ENCODE peak calls at places on chromosome 10, in ten cellular contexts. O, D, J, T, X, B, U, Q, L and R are unnamed samples. For H3K4me1, the result is how much of the 10 kb centered on the place peaks cover.

GRCh38 chr10:80429521-80429966 is 21.2 kb downstream of the PRXL2A start:
- ATAC-seq in U (no peak), Q (peak), L (peak), D (peak), B (peak), X (peak), O (peak), J (peak), T (no peak), R (peak)

GRCh38 chr10:113151178-113151577 is 201.1 kb downstream of the TCF7L2 start:
- ATAC-seq in B (no peak), U (no peak), O (no peak), L (no peak), X (peak), D (peak), Q (no peak), J (no peak), T (no peak), R (peak)

GRCh38 chr10:122033224-122033926 is 44.4 kb downstream of the TACC2 start:
- ATAC-seq in O (no peak), B (no peak), X (peak), L (no peak), U (peak), J (no peak), D (peak), T (peak), Q (peak), R (no peak)

GRCh38 chr10:77410523-77410922 is 227.1 kb downstream of the KCNMA1 start:
- ATAC-seq in O (no peak), T (no peak), D (peak), B (no peak), Q (no peak), J (no peak), L (no peak), X (no peak), U (no peak), R (no peak)

GRCh38 chr10:60430017-60430416 is 40.3 kb upstream of the ANK3 start:
- ATAC-seq in O (no peak), J (peak), D (peak), L (no peak), X (no peak), Q (no peak), T (no peak), B (peak), U (peak), R (no peak)

GRCh38 chr10:59674211-59674836 is 35.3 kb downstream of the SLC16A9 start:
- ATAC-seq in B (peak), Q (peak), O (no peak), T (no peak), U (peak), X (no peak), L (no peak), J (peak), D (no peak), R (no peak)

GRCh38 chr10:71975087-71975890 is 11.1 kb downstream of the CHST3 start:
- ATAC-seq in T (peak), B (no peak), J (peak), L (peak), O (peak), Q (peak), D (peak), U (peak), X (peak), R (peak)

GRCh38 chr10:33085313-33085833 is 127.3 kb upstream of the ITGB1 start:
- ATAC-seq in Q (no peak), B (no peak), J (no peak), L (no peak), T (no peak), D (peak), O (no peak), U (no peak), X (no peak), R (no peak)

GRCh38 chr10:99667108-99667751 is 7.9 kb downstream of the ENTPD7 start:
- ATAC-seq in T (no peak), D (no peak), O (peak), X (no peak), L (peak), B (peak), J (peak), Q (no peak), U (peak), R (no peak)

GRCh38 chr10:96700477-96701099 is 19.7 kb downstream of the PIK3AP1 start:
- ATAC-seq in T (no peak), L (no peak), B (no peak), Q (no peak), U (no peak), X (peak), J (no peak), O (peak), D (peak), R (no peak)

GRCh38 chr10:89695307-89695706 is 6.1 kb upstream of the KIF20B start:
- ATAC-seq in B (no peak), O (no peak), J (no peak), D (no peak), U (no peak), X (no peak), Q (no peak), L (no peak), T (no peak), R (no peak)

GRCh38 chr10:20013991-20014750 is 197.9 kb downstream of the PLXDC2 start:
- ATAC-seq in U (no peak), J (no peak), X (no peak), O (no peak), B (no peak), T (no peak), D (no peak), L (no peak), Q (no peak), R (no peak)

GRCh38 chr10:60944910-60945297 is 919 bp upstream of the RHOBTB1 start:
- ATAC-seq in Q (peak), T (peak), X (no peak), U (peak), O (peak), J (no peak), D (no peak), B (no peak), L (no peak), R (no peak)

GRCh38 chr10:97332586-97333350 is 1.8 kb downstream of the FRAT2 start:
- ATAC-seq in O (peak), X (peak), D (peak), Q (peak), L (no peak), J (peak), B (peak), U (peak), T (peak), R (no peak)

GRCh38 chr10:86918022-86918471 is 39.4 kb downstream of the MMRN2 start:
- ATAC-seq in L (no peak), D (no peak), T (peak), X (no peak), B (peak), O (no peak), U (no peak), Q (peak), J (no peak), R (peak)

GRCh38 chr10:107847620-107848019 is 683.1 kb upstream of the SORCS1 start:
- ATAC-seq in U (no peak), J (no peak), L (no peak), B (no peak), O (no peak), D (no peak), X (no peak), Q (no peak), T (no peak), R (no peak)

GRCh38 chr10:71268751-71269150 is 50.3 kb upstream of the SLC29A3 start:
- ATAC-seq in L (no peak), J (no peak), Q (peak), T (peak), O (no peak), B (no peak), D (peak), U (no peak), X (no peak), R (no peak)

GRCh38 chr10:24894728-24895127 is 57.7 kb downstream of the PRTFDC1 start:
- ATAC-seq in Q (no peak), U (no peak), T (no peak), O (no peak), J (no peak), D (no peak), B (no peak), L (no peak), X (no peak), R (no peak)

GRCh38 chr10:113329121-113329596 is 223.7 kb upstream of the HABP2 start:
- ATAC-seq in B (no peak), J (no peak), T (no peak), O (no peak), D (no peak), X (no peak), U (no peak), L (peak), Q (no peak), R (peak)

GRCh38 chr10:127195041-127195506 is 1.3 kb downstream of the INSYN2A start:
- ATAC-seq in J (peak), L (peak), B (peak), X (peak), U (peak), D (no peak), T (no peak), Q (no peak), O (peak), R (no peak)

GRCh38 chr10:287029-287428 is 151.8 kb downstream of the ZMYND11 start:
- ATAC-seq in U (no peak), Q (no peak), L (no peak), X (no peak), T (no peak), B (no peak), D (no peak), O (no peak), J (no peak), R (no peak)

GRCh38 chr10:80506189-80506575 is 31.5 kb upstream of the SH2D4B start:
- ATAC-seq in U (no peak), T (no peak), D (no peak), X (peak), L (peak), J (peak), Q (no peak), B (peak), O (no peak), R (no peak)

GRCh38 chr10:3465406-3465891 is 292.9 kb upstream of the PITRM1 start:
- ATAC-seq in D (no peak), Q (no peak), B (no peak), U (peak), L (no peak), X (no peak), J (no peak), O (no peak), T (no peak), R (no peak)

GRCh38 chr10:102246261-102246660 is 929 bp downstream of the GBF1 start:
- ATAC-seq in Q (no peak), D (no peak), O (no peak), X (no peak), L (no peak), U (no peak), J (no peak), B (no peak), T (no peak), R (no peak)

GRCh38 chr10:47287365-47287802 is 12.6 kb upstream of the GDF10 start:
- ATAC-seq in U (no peak), L (no peak), O (peak), X (no peak), B (peak), Q (peak), D (peak), T (no peak), J (peak), R (no peak)

GRCh38 chr10:5574642-5575131 is 49.9 kb downstream of the CALML3 start:
- ATAC-seq in U (no peak), D (peak), B (no peak), L (peak), T (peak), X (no peak), Q (peak), J (no peak), O (peak), R (peak)

GRCh38 chr10:34699904-34700303 is 115.2 kb downstream of the PARD3 start:
- ATAC-seq in B (no peak), L (no peak), U (no peak), T (no peak), D (no peak), O (no peak), X (no peak), J (no peak), Q (no peak), R (no peak)

GRCh38 chr10:71970331-71970730 is 6.1 kb downstream of the CHST3 start:
- ATAC-seq in L (peak), J (peak), U (peak), Q (no peak), O (peak), B (no peak), X (peak), T (peak), D (no peak), R (peak)

GRCh38 chr10:101778781-101779543 is 3.0 kb upstream of the FGF8 start:
- ATAC-seq in O (no peak), U (no peak), X (peak), T (no peak), J (no peak), L (no peak), B (peak), D (peak), Q (no peak), R (no peak)

GRCh38 chr10:958856-959255 is 27.4 kb upstream of the LARP4B start:
- ATAC-seq in T (no peak), J (no peak), Q (no peak), L (no peak), X (no peak), B (no peak), D (no peak), U (no peak), O (no peak), R (no peak)

DNA sequence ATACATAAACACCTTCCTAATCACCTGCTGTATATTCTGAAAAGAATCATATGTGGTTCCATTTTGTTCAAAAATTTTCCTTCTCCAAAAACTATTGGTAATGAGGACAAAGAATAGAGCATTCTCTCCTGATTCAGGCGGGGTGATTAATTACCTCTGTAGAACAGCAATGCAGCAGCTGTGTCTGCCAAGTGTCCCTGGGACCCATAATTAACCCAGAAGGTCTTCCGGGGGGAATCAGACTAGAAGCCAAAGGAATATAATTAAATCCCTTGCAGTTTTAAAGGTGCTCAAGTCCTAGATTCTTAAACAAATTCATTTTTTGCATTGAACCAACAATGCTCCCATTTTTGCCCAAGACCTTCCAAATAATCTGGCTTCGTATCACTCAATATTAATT is 60.3 kb upstream of the ABLIM1 start:
- ATAC-seq in D (no peak), L (no peak), Q (no peak), B (no peak), O (no peak), U (no peak), T (no peak), X (no peak), J (no peak), R (no peak)
- H3K4me1 ChIP-seq in D (under half), L (half or more), Q (under half), B (under half), O (half or more), U (under half), T (under half), X (under half), J (under half), R (under half)

GRCh38 chr10:11153245-11153644 is 135.6 kb downstream of the CELF2 start:
- ATAC-seq in J (no peak), O (no peak), B (no peak), D (no peak), Q (no peak), L (no peak), U (no peak), X (no peak), T (no peak), R (no peak)
- H3K4me1 ChIP-seq in J (under half), O (under half), B (under half), D (under half), Q (half or more), L (under half), U (under half), X (under half), T (under half), R (under half)

GRCh38 chr10:70228503-70228902 is 4.7 kb downstream of the PPA1 start:
- ATAC-seq in D (no peak), U (no peak), L (no peak), Q (no peak), X (no peak), J (no peak), T (no peak), B (no peak), O (no peak), R (no peak)

GRCh38 chr10:70221030-70221429 is 12.2 kb downstream of the PPA1 start:
- ATAC-seq in B (no peak), J (no peak), U (no peak), X (no peak), D (no peak), T (no peak), L (no peak), O (no peak), Q (no peak), R (no peak)

GRCh38 chr10:70222340-70222794 is 10.9 kb downstream of the PPA1 start:
- ATAC-seq in U (peak), X (peak), O (peak), Q (no peak), J (peak), T (no peak), B (peak), L (no peak), D (no peak), R (no peak)

GRCh38 chr10:70227548-70228320 is 5.5 kb downstream of the PPA1 start:
- ATAC-seq in J (peak), X (no peak), O (no peak), Q (no peak), L (no peak), U (peak), B (no peak), D (peak), T (no peak), R (peak)

DNA sequence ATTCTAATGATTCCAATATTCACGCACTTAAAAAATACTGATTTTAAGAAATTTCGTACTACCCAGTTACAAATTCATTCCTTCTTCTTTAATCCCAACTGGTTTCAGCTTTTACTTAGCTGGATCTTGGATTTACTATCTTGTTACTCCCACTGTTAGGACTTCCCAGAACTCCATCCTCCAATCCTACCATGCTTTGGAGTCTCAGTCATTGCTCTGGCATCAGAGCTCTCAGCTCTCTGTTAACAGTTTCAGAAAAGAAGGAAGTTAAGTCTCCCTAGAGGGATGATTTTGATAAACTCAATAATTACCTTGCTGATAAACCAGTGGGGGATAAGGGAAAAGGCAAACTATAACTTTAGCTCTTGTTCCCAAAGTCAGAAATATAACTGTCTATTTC is 9.5 kb downstream of the PPA1 start:
- ATAC-seq in J (no peak), X (no peak), T (no peak), L (no peak), O (peak), U (no peak), B (no peak), Q (no peak), D (no peak), R (no peak)
- H3K4me1 ChIP-seq in J (under half), X (under half), T (under half), L (under half), O (under half), U (under half), B (under half), Q (under half), D (under half), R (under half)

GRCh38 chr10:124629410-124629809 is 114.8 kb downstream of the FAM53B start:
- ATAC-seq in O (no peak), L (no peak), D (peak), B (no peak), X (no peak), Q (no peak), J (no peak), T (no peak), U (no peak), R (no peak)
- H3K4me1 ChIP-seq in O (under half), L (under half), D (half or more), B (under half), X (half or more), Q (half or more), J (under half), T (half or more), U (under half), R (under half)

GRCh38 chr10:103766751-103767509 is 88.4 kb downstream of the SH3PXD2A start:
- ATAC-seq in Q (no peak), X (no peak), B (no peak), D (no peak), U (no peak), J (no peak), O (no peak), L (no peak), T (no peak), R (no peak)
- H3K4me1 ChIP-seq in Q (under half), X (under half), B (half or more), D (under half), U (under half), J (half or more), O (under half), L (under half), T (under half), R (under half)

GRCh38 chr10:11409357-11409756 is 202.1 kb downstream of the USP6NL start:
- ATAC-seq in T (no peak), B (no peak), Q (no peak), U (no peak), J (no peak), D (no peak), L (no peak), X (no peak), O (no peak), R (no peak)
- H3K4me1 ChIP-seq in T (under half), B (under half), Q (under half), U (under half), J (under half), D (under half), L (under half), X (under half), O (under half), R (under half)

GRCh38 chr10:79096514-79096913 is 27.7 kb downstream of the ZMIZ1 start:
- ATAC-seq in L (no peak), D (no peak), X (no peak), U (no peak), B (no peak), J (no peak), O (no peak), T (no peak), Q (no peak), R (no peak)

GRCh38 chr10:79098061-79098460 is 29.3 kb downstream of the ZMIZ1 start:
- ATAC-seq in B (no peak), T (no peak), J (no peak), Q (no peak), O (no peak), U (no peak), D (no peak), X (no peak), L (no peak), R (no peak)

GRCh38 chr10:79099898-79100448 is 31.2 kb downstream of the ZMIZ1 start:
- ATAC-seq in U (no peak), B (peak), O (no peak), X (no peak), Q (no peak), D (no peak), J (no peak), L (no peak), T (no peak), R (no peak)

GRCh38 chr10:79097021-79097695 is 28.4 kb downstream of the ZMIZ1 start:
- ATAC-seq in D (no peak), T (no peak), O (peak), B (no peak), J (no peak), L (no peak), Q (no peak), X (no peak), U (no peak), R (no peak)

DNA sequence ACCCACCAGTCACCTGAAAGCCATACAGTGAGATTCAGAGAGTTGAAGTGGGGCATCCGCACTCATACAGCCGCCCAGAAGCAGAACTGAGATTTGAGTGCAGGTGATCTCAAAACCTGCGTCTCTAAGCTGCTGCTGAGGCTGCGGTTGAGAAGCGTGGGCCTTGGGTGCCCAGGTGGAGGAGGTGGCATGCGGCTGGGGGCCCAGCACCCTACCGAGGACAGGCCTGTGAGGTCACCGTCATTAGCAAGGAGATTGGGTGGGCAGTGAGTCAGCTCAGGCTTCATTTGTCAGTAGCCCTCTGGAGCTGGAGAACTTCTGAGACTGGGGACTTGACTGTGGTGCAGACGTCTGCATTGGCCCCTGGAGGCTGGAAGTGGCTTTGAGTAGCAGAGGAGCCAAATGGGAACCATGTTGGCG is 29.8 kb downstream of the ZMIZ1 start:
- ATAC-seq in X (no peak), O (no peak), L (no peak), B (no peak), U (no peak), T (no peak), D (no peak), J (no peak), Q (no peak), R (no peak)
- H3K4me1 ChIP-seq in X (half or more), O (half or more), L (half or more), B (under half), U (under half), T (half or more), D (half or more), J (under half), Q (half or more), R (half or more)

GRCh38 chr10:124705817-124706461 is 38.2 kb downstream of the FAM53B start:
- ATAC-seq in Q (no peak), T (no peak), L (no peak), D (no peak), J (no peak), X (no peak), U (no peak), O (peak), B (no peak), R (no peak)
- H3K4me1 ChIP-seq in Q (half or more), T (half or more), L (under half), D (half or more), J (under half), X (half or more), U (under half), O (under half), B (under half), R (half or more)

GRCh38 chr10:69466689-69467088 is 15.4 kb downstream of the TSPAN15 start:
- ATAC-seq in T (peak), U (no peak), B (no peak), J (no peak), D (no peak), X (no peak), O (peak), Q (peak), L (no peak), R (no peak)
- H3K4me1 ChIP-seq in T (half or more), U (under half), B (under half), J (under half), D (under half), X (half or more), O (half or more), Q (half or more), L (half or more), R (half or more)